ENCODE peak calls at places on chromosomes 2 and 18, in nine cellular contexts. U, T, C, G, D, F, M, L and K are unnamed samples.

GRCh38 chr2:207473203-207473865 is 56.4 kb upstream of the CREB1 start:
- DNase-seq in U (peak), T (peak), C (peak), G (peak), D (no peak), F (peak), M (peak), L (peak), K (peak)

GRCh38 chr2:157032019-157032418 is 225.5 kb upstream of the GALNT5 start:
- DNase-seq in U (peak), T (peak), C (no peak), G (no peak), D (no peak), F (peak), M (peak), L (peak), K (no peak)

GRCh38 chr18:33821503-33821902 is 243.5 kb downstream of the ASXL3 start:
- DNase-seq in U (peak), T (peak), C (no peak), G (no peak), D (no peak), F (no peak), M (peak), L (no peak), K (no peak)

GRCh38 chr2:108565778-108566375 is 31.6 kb downstream of the LIMS1 start:
- DNase-seq in U (no peak), T (peak), C (no peak), G (peak), D (no peak), F (no peak), M (no peak), L (no peak), K (no peak)

GRCh38 chr2:237256845-237257244 is 157.1 kb downstream of the COL6A3 start:
- DNase-seq in U (peak), T (peak), C (no peak), G (no peak), D (no peak), F (no peak), M (peak), L (peak), K (no peak)

GRCh38 chr2:10297950-10298349 is 4.8 kb upstream of the HPCAL1 start:
- DNase-seq in U (peak), T (peak), C (no peak), G (peak), D (peak), F (peak), M (peak), L (peak), K (no peak)

GRCh38 chr2:128735296-128735960 is 416.8 kb upstream of the HS6ST1 start:
- DNase-seq in U (no peak), T (no peak), C (no peak), G (no peak), D (no peak), F (no peak), M (no peak), L (no peak), K (no peak)

GRCh38 chr2:185807351-185807750 is 68.7 kb downstream of the FSIP2 start:
- DNase-seq in U (no peak), T (peak), C (no peak), G (no peak), D (no peak), F (no peak), M (peak), L (no peak), K (no peak)

GRCh38 chr2:157876771-157877108 is 610 bp upstream of the ACVR1 start:
- DNase-seq in U (peak), T (no peak), C (no peak), G (no peak), D (no peak), F (no peak), M (no peak), L (no peak), K (no peak)

GRCh38 chr2:212619954-212620353 is 81.4 kb upstream of the ERBB4 start:
- DNase-seq in U (peak), T (no peak), C (no peak), G (no peak), D (no peak), F (no peak), M (peak), L (no peak), K (no peak)

GRCh38 chr2:165953306-165953654 is 296 bp downstream of the TTC21B start:
- DNase-seq in U (no peak), T (no peak), C (no peak), G (no peak), D (no peak), F (no peak), M (no peak), L (no peak), K (no peak)

GRCh38 chr2:212032536-212033219 is 505.9 kb downstream of the ERBB4 start:
- DNase-seq in U (peak), T (peak), C (no peak), G (no peak), D (no peak), F (no peak), M (peak), L (peak), K (no peak)

GRCh38 chr18:34491719-34492118 is 218.4 kb upstream of the DTNA start:
- DNase-seq in U (no peak), T (no peak), C (peak), G (no peak), D (no peak), F (no peak), M (no peak), L (no peak), K (no peak)

GRCh38 chr2:199988176-199988575 is 32.8 kb downstream of the MAIP1 start:
- DNase-seq in U (peak), T (peak), C (no peak), G (no peak), D (no peak), F (no peak), M (no peak), L (peak), K (no peak)

GRCh38 chr2:66490588-66491001 is 55.7 kb downstream of the MEIS1 start:
- DNase-seq in U (peak), T (no peak), C (no peak), G (no peak), D (no peak), F (no peak), M (peak), L (no peak), K (no peak)

GRCh38 chr2:109475531-109476210 is 138.1 kb downstream of the SEPTIN10 start:
- DNase-seq in U (peak), T (peak), C (no peak), G (no peak), D (no peak), F (no peak), M (peak), L (no peak), K (no peak)

GRCh38 chr2:236158969-236159777 is 9.0 kb downstream of the GBX2 start:
- DNase-seq in U (no peak), T (no peak), C (no peak), G (no peak), D (no peak), F (no peak), M (no peak), L (no peak), K (no peak)

GRCh38 chr18:36298113-36298701 is 694 bp downstream of the FHOD3 start:
- DNase-seq in U (no peak), T (no peak), C (peak), G (no peak), D (no peak), F (peak), M (peak), L (no peak), K (no peak)

GRCh38 chr2:47569658-47570398 is 166.9 kb downstream of the MSH2 start:
- DNase-seq in U (peak), T (no peak), C (peak), G (no peak), D (no peak), F (peak), M (peak), L (peak), K (no peak)

GRCh38 chr2:5150871-5151270 is 541.3 kb upstream of the SOX11 start:
- DNase-seq in U (no peak), T (no peak), C (no peak), G (no peak), D (no peak), F (no peak), M (no peak), L (no peak), K (no peak)

GRCh38 chr18:67875057-67875456 is 358.5 kb upstream of the DSEL start:
- DNase-seq in U (no peak), T (no peak), C (no peak), G (no peak), D (no peak), F (no peak), M (no peak), L (no peak), K (no peak)

GRCh38 chr2:136205615-136206014 is 87.7 kb upstream of the CXCR4 start:
- DNase-seq in U (no peak), T (no peak), C (no peak), G (no peak), D (no peak), F (no peak), M (no peak), L (no peak), K (no peak)

GRCh38 chr2:69979902-69980301 is 18.5 kb upstream of the ASPRV1 start:
- DNase-seq in U (no peak), T (no peak), C (no peak), G (no peak), D (no peak), F (no peak), M (no peak), L (no peak), K (no peak)